ENCODE peak calls at places on chromosome 4, in ten cellular contexts. One of them, this sample, is unnamed.

GRCh38 chr4:37682701-37683401 is 3.3 kb downstream of the RELL1 start:
- DNase-seq in lung: no peak
- DNase-seq in GM06990: peak
- DNase-seq in brain microvascular endothelial cell: peak
- DNase-seq in B cell: peak
- DNase-seq in fibroblast of pulmonary artery: no peak
- DNase-seq in psoas muscle: no peak
- DNase-seq in choroid plexus epithelial cell: peak
- DNase-seq in H9: no peak
- DNase-seq in epithelial cell of esophagus: peak
- DNase-seq in this sample: peak

GRCh38 chr4:88985088-88985779 is 71.8 kb downstream of the FAM13A start:
- DNase-seq in H9: no peak
- DNase-seq in epithelial cell of esophagus: peak
- DNase-seq in psoas muscle: no peak
- DNase-seq in lung: no peak
- DNase-seq in GM06990: no peak
- DNase-seq in choroid plexus epithelial cell: peak
- DNase-seq in brain microvascular endothelial cell: peak
- DNase-seq in B cell: no peak
- DNase-seq in fibroblast of pulmonary artery: peak
- DNase-seq in this sample: peak

GRCh38 chr4:161714022-161714751 is 449.6 kb downstream of the FSTL5 start:
- DNase-seq in B cell: no peak
- DNase-seq in GM06990: no peak
- DNase-seq in epithelial cell of esophagus: peak
- DNase-seq in choroid plexus epithelial cell: peak
- DNase-seq in lung: no peak
- DNase-seq in fibroblast of pulmonary artery: peak
- DNase-seq in psoas muscle: no peak
- DNase-seq in brain microvascular endothelial cell: peak
- DNase-seq in H9: no peak
- DNase-seq in this sample: peak

GRCh38 chr4:866761-867390 is 40.9 kb upstream of the CPLX1 start:
- DNase-seq in H9: no peak
- DNase-seq in fibroblast of pulmonary artery: no peak
- DNase-seq in psoas muscle: no peak
- DNase-seq in brain microvascular endothelial cell: peak
- DNase-seq in B cell: no peak
- DNase-seq in choroid plexus epithelial cell: peak
- DNase-seq in GM06990: no peak
- DNase-seq in lung: no peak
- DNase-seq in epithelial cell of esophagus: peak
- DNase-seq in this sample: peak

GRCh38 chr4:67909910-67910905 is 26.4 kb upstream of the TMPRSS11D start:
- DNase-seq in choroid plexus epithelial cell: peak
- DNase-seq in fibroblast of pulmonary artery: peak
- DNase-seq in H9: no peak
- DNase-seq in lung: no peak
- DNase-seq in epithelial cell of esophagus: no peak
- DNase-seq in B cell: peak
- DNase-seq in psoas muscle: no peak
- DNase-seq in GM06990: no peak
- DNase-seq in brain microvascular endothelial cell: no peak
- DNase-seq in this sample: peak

GRCh38 chr4:123866796-123867195 is 470.2 kb downstream of the SPRY1 start:
- DNase-seq in GM06990: no peak
- DNase-seq in epithelial cell of esophagus: no peak
- DNase-seq in B cell: no peak
- DNase-seq in H9: no peak
- DNase-seq in brain microvascular endothelial cell: no peak
- DNase-seq in lung: no peak
- DNase-seq in fibroblast of pulmonary artery: no peak
- DNase-seq in psoas muscle: no peak
- DNase-seq in choroid plexus epithelial cell: no peak
- DNase-seq in this sample: no peak

GRCh38 chr4:140260227-140260626 is 106.2 kb upstream of the MAML3 start:
- DNase-seq in B cell: no peak
- DNase-seq in epithelial cell of esophagus: peak
- DNase-seq in fibroblast of pulmonary artery: peak
- DNase-seq in brain microvascular endothelial cell: peak
- DNase-seq in lung: no peak
- DNase-seq in psoas muscle: no peak
- DNase-seq in GM06990: no peak
- DNase-seq in H9: no peak
- DNase-seq in choroid plexus epithelial cell: peak
- DNase-seq in this sample: peak

GRCh38 chr4:38160487-38161207 is 200.4 kb downstream of the PTTG2 start:
- DNase-seq in lung: peak
- DNase-seq in epithelial cell of esophagus: peak
- DNase-seq in B cell: peak
- DNase-seq in brain microvascular endothelial cell: peak
- DNase-seq in H9: no peak
- DNase-seq in GM06990: peak
- DNase-seq in psoas muscle: peak
- DNase-seq in choroid plexus epithelial cell: peak
- DNase-seq in fibroblast of pulmonary artery: peak
- DNase-seq in this sample: peak

GRCh38 chr4:145061325-145061920 is 36.6 kb downstream of the ANAPC10 start:
- DNase-seq in psoas muscle: no peak
- DNase-seq in H9: no peak
- DNase-seq in choroid plexus epithelial cell: peak
- DNase-seq in fibroblast of pulmonary artery: peak
- DNase-seq in lung: no peak
- DNase-seq in brain microvascular endothelial cell: no peak
- DNase-seq in GM06990: no peak
- DNase-seq in B cell: peak
- DNase-seq in epithelial cell of esophagus: peak
- DNase-seq in this sample: peak

GRCh38 chr4:140091305-140091704 is 62.7 kb downstream of the MAML3 start:
- DNase-seq in psoas muscle: no peak
- DNase-seq in H9: no peak
- DNase-seq in lung: no peak
- DNase-seq in B cell: no peak
- DNase-seq in epithelial cell of esophagus: peak
- DNase-seq in GM06990: no peak
- DNase-seq in brain microvascular endothelial cell: no peak
- DNase-seq in choroid plexus epithelial cell: no peak
- DNase-seq in fibroblast of pulmonary artery: no peak
- DNase-seq in this sample: no peak

GRCh38 chr4:40471923-40472322 is 136.8 kb downstream of the CHRNA9 start:
- DNase-seq in fibroblast of pulmonary artery: no peak
- DNase-seq in brain microvascular endothelial cell: no peak
- DNase-seq in psoas muscle: no peak
- DNase-seq in H9: no peak
- DNase-seq in lung: no peak
- DNase-seq in GM06990: no peak
- DNase-seq in epithelial cell of esophagus: peak
- DNase-seq in choroid plexus epithelial cell: no peak
- DNase-seq in B cell: no peak
- DNase-seq in this sample: no peak

DNA sequence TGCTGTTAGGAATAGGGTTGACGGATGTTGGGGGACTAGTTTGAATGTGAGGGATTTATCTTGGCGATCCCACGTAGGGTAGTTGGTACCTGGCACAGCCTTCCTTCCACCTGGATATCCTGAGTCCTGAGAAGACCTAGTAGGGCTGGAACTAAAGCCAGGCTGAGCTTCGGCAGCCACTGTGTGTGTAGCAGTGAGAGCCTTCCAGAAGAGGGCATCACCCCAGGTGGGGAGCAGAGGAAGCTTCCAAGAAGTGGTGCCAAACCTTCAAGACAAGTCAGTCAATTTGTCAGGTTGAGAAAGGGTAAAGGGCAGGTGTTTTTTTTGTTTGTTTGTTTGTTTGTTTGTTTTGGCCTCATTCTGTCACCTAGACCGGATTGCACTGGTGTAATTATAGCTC is 1.2 kb upstream of the FGFBP2 start:
- DNase-seq in fibroblast of pulmonary artery: no peak
- DNase-seq in psoas muscle: no peak
- DNase-seq in B cell: no peak
- DNase-seq in brain microvascular endothelial cell: no peak
- DNase-seq in H9: peak
- DNase-seq in GM06990: no peak
- DNase-seq in choroid plexus epithelial cell: no peak
- DNase-seq in epithelial cell of esophagus: no peak
- DNase-seq in lung: no peak
- DNase-seq in this sample: no peak
- TF ChIP-seq CTCF in fibroblast of pulmonary artery: no peak
- TF ChIP-seq CTCF in psoas muscle: no peak
- TF ChIP-seq CTCF in B cell: no peak
- TF ChIP-seq CTCF in brain microvascular endothelial cell: peak
- TF ChIP-seq CTCF in H9: peak
- TF ChIP-seq CTCF in GM06990: peak
- TF ChIP-seq CTCF in choroid plexus epithelial cell: peak
- TF ChIP-seq CTCF in epithelial cell of esophagus: peak
- TF ChIP-seq CTCF in lung: no peak
- TF ChIP-seq CTCF in this sample: no peak

GRCh38 chr4:80185787-80186548 is 11.3 kb upstream of the PRDM8 start:
- DNase-seq in B cell: no peak
- DNase-seq in lung: no peak
- DNase-seq in fibroblast of pulmonary artery: no peak
- DNase-seq in GM06990: no peak
- DNase-seq in H9: no peak
- DNase-seq in choroid plexus epithelial cell: no peak
- DNase-seq in psoas muscle: no peak
- DNase-seq in brain microvascular endothelial cell: no peak
- DNase-seq in epithelial cell of esophagus: no peak
- DNase-seq in this sample: no peak

GRCh38 chr4:80183196-80184052 is 13.9 kb upstream of the PRDM8 start:
- DNase-seq in B cell: no peak
- DNase-seq in choroid plexus epithelial cell: no peak
- DNase-seq in psoas muscle: peak
- DNase-seq in H9: peak
- DNase-seq in GM06990: no peak
- DNase-seq in epithelial cell of esophagus: no peak
- DNase-seq in fibroblast of pulmonary artery: peak
- DNase-seq in lung: no peak
- DNase-seq in brain microvascular endothelial cell: no peak
- DNase-seq in this sample: peak

GRCh38 chr4:80184791-80185756 is 12.2 kb upstream of the PRDM8 start:
- DNase-seq in choroid plexus epithelial cell: no peak
- DNase-seq in brain microvascular endothelial cell: no peak
- DNase-seq in epithelial cell of esophagus: no peak
- DNase-seq in H9: peak
- DNase-seq in fibroblast of pulmonary artery: no peak
- DNase-seq in lung: no peak
- DNase-seq in GM06990: no peak
- DNase-seq in psoas muscle: no peak
- DNase-seq in B cell: peak
- DNase-seq in this sample: no peak

GRCh38 chr4:80182237-80182866 is 15.0 kb upstream of the PRDM8 start:
- DNase-seq in fibroblast of pulmonary artery: no peak
- DNase-seq in psoas muscle: no peak
- DNase-seq in lung: no peak
- DNase-seq in epithelial cell of esophagus: no peak
- DNase-seq in choroid plexus epithelial cell: no peak
- DNase-seq in GM06990: no peak
- DNase-seq in H9: no peak
- DNase-seq in B cell: peak
- DNase-seq in brain microvascular endothelial cell: no peak
- DNase-seq in this sample: no peak

DNA sequence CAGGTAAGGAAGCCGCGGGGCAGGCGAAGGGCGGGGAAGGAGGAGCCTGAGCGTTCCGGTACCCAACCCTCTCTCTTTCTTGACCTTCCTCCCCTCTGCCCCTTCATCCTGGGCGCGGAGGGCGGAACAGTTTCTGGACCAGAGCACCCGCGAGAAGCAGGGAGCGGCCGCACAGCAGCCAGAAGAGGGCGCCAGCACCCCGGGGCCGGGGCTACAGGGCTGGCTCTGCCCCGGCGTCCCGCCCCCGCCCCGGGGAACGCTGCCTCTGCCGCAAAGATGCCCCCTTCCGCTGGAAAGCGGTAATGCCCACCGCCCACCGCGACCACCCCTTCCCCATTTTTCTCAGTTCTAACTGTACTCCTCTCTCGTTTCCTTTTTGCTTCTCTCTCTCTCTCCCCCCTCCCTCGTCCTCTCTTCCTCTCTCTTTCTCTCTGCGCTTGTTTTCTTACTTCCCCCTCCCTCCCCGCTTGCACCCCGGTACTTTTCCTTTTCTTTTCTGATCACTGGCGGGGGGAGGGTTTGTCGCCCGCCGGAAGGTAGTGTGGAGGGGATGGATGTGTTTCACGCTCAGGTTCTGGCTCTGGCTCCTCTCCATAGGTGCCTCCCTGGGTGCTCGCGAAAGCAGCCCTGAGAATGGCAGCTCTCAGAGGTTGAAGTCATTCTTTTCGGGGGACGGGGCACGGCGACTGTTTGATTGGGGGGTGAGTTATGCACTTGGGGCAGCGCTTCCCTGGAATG is 13.1 kb upstream of the PRDM8 start:
- DNase-seq in GM06990: peak
- DNase-seq in psoas muscle: peak
- DNase-seq in lung: peak
- DNase-seq in brain microvascular endothelial cell: peak
- DNase-seq in fibroblast of pulmonary artery: peak
- DNase-seq in H9: peak
- DNase-seq in B cell: peak
- DNase-seq in choroid plexus epithelial cell: peak
- DNase-seq in epithelial cell of esophagus: peak
- DNase-seq in this sample: peak
- TF ChIP-seq CTCF in GM06990: peak
- TF ChIP-seq CTCF in psoas muscle: peak
- TF ChIP-seq CTCF in lung: peak
- TF ChIP-seq CTCF in brain microvascular endothelial cell: peak
- TF ChIP-seq CTCF in fibroblast of pulmonary artery: peak
- TF ChIP-seq CTCF in H9: peak
- TF ChIP-seq CTCF in B cell: peak
- TF ChIP-seq CTCF in choroid plexus epithelial cell: peak
- TF ChIP-seq CTCF in epithelial cell of esophagus: peak
- TF ChIP-seq CTCF in this sample: peak

GRCh38 chr4:14729605-14730004 is 272.7 kb upstream of the CPEB2 start:
- DNase-seq in H9: no peak
- DNase-seq in B cell: no peak
- DNase-seq in fibroblast of pulmonary artery: no peak
- DNase-seq in lung: no peak
- DNase-seq in brain microvascular endothelial cell: no peak
- DNase-seq in GM06990: no peak
- DNase-seq in epithelial cell of esophagus: no peak
- DNase-seq in choroid plexus epithelial cell: no peak
- DNase-seq in psoas muscle: no peak
- DNase-seq in this sample: no peak
- TF ChIP-seq CTCF in H9: no peak
- TF ChIP-seq CTCF in B cell: no peak
- TF ChIP-seq CTCF in fibroblast of pulmonary artery: no peak
- TF ChIP-seq CTCF in lung: no peak
- TF ChIP-seq CTCF in brain microvascular endothelial cell: no peak
- TF ChIP-seq CTCF in GM06990: no peak
- TF ChIP-seq CTCF in epithelial cell of esophagus: no peak
- TF ChIP-seq CTCF in choroid plexus epithelial cell: no peak
- TF ChIP-seq CTCF in psoas muscle: no peak
- TF ChIP-seq CTCF in this sample: no peak

DNA sequence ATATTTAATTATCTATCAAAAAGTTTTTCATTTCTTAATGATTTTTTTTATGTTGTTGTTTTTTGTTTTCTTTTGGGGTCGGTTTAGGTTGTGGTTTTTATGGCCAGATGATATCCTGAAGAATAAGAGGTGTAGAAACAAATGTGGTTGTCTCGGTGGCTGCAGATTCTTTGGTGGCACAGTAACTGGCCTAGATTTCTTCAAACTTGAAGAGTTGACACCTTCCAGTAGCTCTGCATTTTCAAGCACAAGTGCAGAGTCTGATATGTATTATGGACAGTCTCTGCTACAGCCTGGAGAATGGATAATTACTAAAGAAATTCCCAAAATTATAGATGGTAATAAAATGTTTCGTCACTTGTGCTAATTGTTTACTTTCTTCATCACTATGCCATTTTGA is 82.6 kb downstream of the BLTP1 start:
- DNase-seq in GM06990: no peak
- DNase-seq in H9: no peak
- DNase-seq in psoas muscle: no peak
- DNase-seq in epithelial cell of esophagus: no peak
- DNase-seq in B cell: no peak
- DNase-seq in lung: no peak
- DNase-seq in fibroblast of pulmonary artery: no peak
- DNase-seq in brain microvascular endothelial cell: no peak
- DNase-seq in choroid plexus epithelial cell: no peak
- DNase-seq in this sample: no peak
- TF ChIP-seq CTCF in GM06990: no peak
- TF ChIP-seq CTCF in H9: no peak
- TF ChIP-seq CTCF in psoas muscle: no peak
- TF ChIP-seq CTCF in epithelial cell of esophagus: no peak
- TF ChIP-seq CTCF in B cell: no peak
- TF ChIP-seq CTCF in lung: no peak
- TF ChIP-seq CTCF in fibroblast of pulmonary artery: no peak
- TF ChIP-seq CTCF in brain microvascular endothelial cell: no peak
- TF ChIP-seq CTCF in choroid plexus epithelial cell: no peak
- TF ChIP-seq CTCF in this sample: no peak

This sample was measured in MCF 10A.